ENCODE peak calls at places on chromosomes 3 and 15, in ten cellular contexts. T is endodermal cell, L is astrocyte, Z is upper lobe of right lung, H is DND-41, K is PC-3, S is Karpas-422, W is esophagus squamous epithelium, Y is psoas muscle, D is pancreas. J is an unnamed sample.

GRCh38 chr3:9534429-9534828 is 19.2 kb downstream of the LHFPL4 start:
- DNase-seq in W (no peak), T (no peak), K (no peak), L (no peak), S (no peak), Y (no peak), H (no peak), Z (no peak), D (no peak), J (no peak)

GRCh38 chr3:52851348-52851747 is 16.5 kb upstream of the MUSTN1 start:
- DNase-seq in D (peak; percentile 67), T (peak; percentile 90), Y (no peak), H (peak; percentile 33), K (peak; percentile 51), Z (no peak), S (peak; percentile 78), L (no peak), W (no peak), J (peak; percentile 22)

GRCh38 chr3:154242766-154243165 is 81.5 kb downstream of the DHX36 start:
- DNase-seq in Z (no peak), D (no peak), Y (no peak), K (no peak), L (no peak), W (no peak), S (no peak), T (peak; percentile 82), H (no peak), J (no peak)

GRCh38 chr3:138314751-138315150 is 14.9 kb downstream of the NME9 start:
- DNase-seq in K (peak; percentile 8), T (no peak), W (no peak), H (no peak), S (no peak), D (no peak), Y (no peak), L (peak; percentile 78), Z (no peak), J (no peak)

GRCh38 chr3:71728632-71729342 is 3.6 kb upstream of the EIF4E3 start:
- DNase-seq in H (peak; percentile 18), S (peak; percentile 64), Y (no peak), W (no peak), K (no peak), D (no peak), L (peak; percentile 10), T (peak; percentile 88), Z (no peak), J (peak; percentile 53)

GRCh38 chr3:159260049-159260662 is 458.3 kb downstream of the MFSD1 start:
- DNase-seq in K (peak; percentile 81), D (peak; percentile 58), W (no peak), Z (no peak), H (peak; percentile 58), Y (no peak), S (peak; percentile 81), L (peak; percentile 67), T (peak; percentile 71), J (peak; percentile 7)

GRCh38 chr15:62505761-62506160 is 340.7 kb upstream of the C2CD4B start:
- DNase-seq in H (no peak), S (no peak), T (peak; percentile 19), Y (no peak), D (no peak), L (no peak), K (no peak), Z (no peak), W (no peak), J (no peak)

GRCh38 chr15:97087337-97087736 is 756.8 kb downstream of the NR2F2 start:
- DNase-seq in T (no peak), H (no peak), K (no peak), D (no peak), Y (no peak), S (no peak), L (peak; percentile 3), Z (no peak), W (no peak), J (no peak)

GRCh38 chr15:71970435-71970834 is 147.5 kb downstream of the MYO9A start:
- DNase-seq in Y (no peak), Z (no peak), H (no peak), T (no peak), W (no peak), L (no peak), D (no peak), S (no peak), K (no peak), J (no peak)

GRCh38 chr3:122730240-122730639 is 49.6 kb downstream of the PARP14 start:
- DNase-seq in T (peak; percentile 53), L (no peak), Z (no peak), Y (no peak), S (no peak), W (no peak), H (peak; percentile 16), D (no peak), K (no peak), J (no peak)

GRCh38 chr3:12799525-12800440 is 3.3 kb downstream of the CAND2 start:
- DNase-seq in Z (peak; percentile 47), H (no peak), T (no peak), W (no peak), K (no peak), L (no peak), Y (no peak), S (peak; percentile 51), D (peak; percentile 48), J (no peak)
- H3K4me1 ChIP-seq in Z (peaks cover 5% of the 10 kb centered on the region), H (peaks cover 28% of the 10 kb centered on the region), T (no peaks in the 10 kb centered on the region), W (no peaks in the 10 kb centered on the region), K (peaks cover 6% of the 10 kb centered on the region), L (peaks cover 5% of the 10 kb centered on the region), Y (peaks cover 39% of the 10 kb centered on the region), S (peaks cover 48% of the 10 kb centered on the region), D (peaks cover 8% of the 10 kb centered on the region), J (peaks cover 9% of the 10 kb centered on the region)

DNA sequence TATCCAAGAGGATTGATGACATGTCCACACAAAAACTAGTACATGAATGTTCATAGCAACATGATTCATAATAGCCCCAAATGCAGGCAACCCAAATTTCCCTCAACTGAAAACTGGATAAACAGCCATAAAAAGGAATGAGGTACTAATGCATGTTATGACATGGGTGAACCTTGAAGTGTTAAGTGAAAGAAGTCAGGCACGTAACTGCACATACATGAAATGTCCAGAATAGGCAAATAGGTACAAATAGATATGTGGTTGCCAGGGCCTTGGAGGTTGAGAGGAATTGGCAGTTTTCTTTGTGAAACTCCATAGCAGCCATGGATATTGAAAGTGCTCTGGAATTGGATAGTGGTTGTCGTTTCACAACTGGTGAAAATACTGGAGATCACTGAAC is 52.2 kb upstream of the CCR4 start:
- DNase-seq in W (no peak), L (no peak), Z (no peak), D (no peak), S (no peak), K (no peak), H (no peak), T (no peak), Y (no peak), J (no peak)
- H3K27me3 ChIP-seq in W (peaks cover 20% of the 10 kb centered on the region), L (peaks cover 16% of the 10 kb centered on the region), Z (peaks cover 7% of the 10 kb centered on the region), D (no peaks in the 10 kb centered on the region), S (no peaks in the 10 kb centered on the region), K (no peaks in the 10 kb centered on the region), H (no peaks in the 10 kb centered on the region), T (no peaks in the 10 kb centered on the region), Y (peaks cover 15% of the 10 kb centered on the region), J (no peaks in the 10 kb centered on the region)

GRCh38 chr3:27712136-27713065 is 9.7 kb downstream of the EOMES start:
- DNase-seq in H (peak; percentile 81), W (no peak), Z (peak; percentile 87), Y (peak; percentile 70), T (peak; percentile 92), L (peak; percentile 50), S (peak; percentile 86), K (peak; percentile 84), D (peak; percentile 78), J (peak; percentile 77)
- H3K27ac ChIP-seq in H (peak overlapping the region; percentile 33), W (peak overlapping the region; percentile 38), Z (no peak overlapping the region), Y (no peak overlapping the region), T (peak overlapping the region; percentile 11), L (no peak overlapping the region), S (no peak overlapping the region), K (no peak overlapping the region), D (no peak overlapping the region), J (peak overlapping the region; percentile 4)

GRCh38 chr3:195259564-195260285 is 11.2 kb downstream of the XXYLT1 start:
- DNase-seq in Y (peak; percentile 92), L (peak; percentile 84), H (peak; percentile 92), T (peak; percentile 96), S (peak; percentile 95), Z (peak; percentile 94), W (peak; percentile 77), D (peak; percentile 77), K (peak; percentile 91), J (peak; percentile 94)
- H3K4me1 ChIP-seq in Y (peaks cover 19% of the 10 kb centered on the region), L (peaks cover 20% of the 10 kb centered on the region), H (peaks cover 23% of the 10 kb centered on the region), T (peaks cover 13% of the 10 kb centered on the region), S (peaks cover 14% of the 10 kb centered on the region), Z (peaks cover 26% of the 10 kb centered on the region), W (peaks cover 29% of the 10 kb centered on the region), D (no peaks in the 10 kb centered on the region), K (peaks cover 16% of the 10 kb centered on the region), J (peaks cover 27% of the 10 kb centered on the region)

DNA sequence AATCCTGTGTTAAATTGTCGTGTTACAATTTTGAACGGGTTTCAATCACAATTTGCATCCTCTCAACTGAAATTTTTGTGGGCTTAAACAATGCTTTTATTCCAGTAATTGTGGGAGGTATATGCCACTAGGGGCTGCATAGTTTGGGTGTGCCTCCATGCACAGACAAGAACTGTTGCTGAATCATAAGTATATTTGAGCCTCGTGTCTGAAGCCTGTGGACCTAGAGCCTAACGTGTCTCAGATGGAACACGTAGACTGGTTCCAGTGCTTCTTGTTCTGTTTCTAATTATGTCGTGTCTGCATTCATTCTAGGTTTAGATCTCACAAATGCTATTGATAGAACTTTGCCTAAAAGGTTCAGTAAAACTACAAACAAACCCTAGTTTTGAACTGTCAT is 363.4 kb downstream of the RBMS3 start:
- DNase-seq in K (no peak), L (no peak), T (no peak), S (no peak), Z (no peak), Y (no peak), H (no peak), D (no peak), W (no peak), J (no peak)
- H3K27me3 ChIP-seq in K (no peaks in the 10 kb centered on the region), L (no peaks in the 10 kb centered on the region), T (no peaks in the 10 kb centered on the region), S (no peaks in the 10 kb centered on the region), Z (no peaks in the 10 kb centered on the region), Y (no peaks in the 10 kb centered on the region), H (no peaks in the 10 kb centered on the region), D (no peaks in the 10 kb centered on the region), W (no peaks in the 10 kb centered on the region), J (no peaks in the 10 kb centered on the region)